ENCODE peak calls at places on chromosomes 7 and 10, in ten cellular contexts. W is lung microvascular endothelial cell; O is hepatic stellate cell; B is AG09309; A is NCI-H1694 treated with DMSO at 0.1 percent for 48 hours; P is H4; H is CD4-positive, alpha-beta T cell; G is frontal cortex; U is AG10803; N is T-helper 1 cell. M is an unnamed sample.

GRCh38 chr10:55242544-55242943 is 441.5 kb upstream of the PCDH15 start:
- DNase-seq in W (no peak), U (no peak), B (no peak), P (no peak), A (no peak), H (no peak), O (no peak), N (no peak), G (no peak), M (no peak)

GRCh38 chr7:51090411-51090810 is 226.2 kb downstream of the COBL start:
- DNase-seq in N (no peak), W (no peak), O (no peak), A (no peak), H (no peak), U (no peak), B (no peak), G (no peak), P (no peak), M (no peak)

GRCh38 chr7:139362981-139363380 is 3.3 kb downstream of the LUC7L2 start:
- DNase-seq in H (no peak), O (no peak), A (no peak), N (no peak), U (no peak), W (no peak), B (no peak), P (no peak), G (no peak), M (no peak)

GRCh38 chr10:132528064-132528800 is 9.4 kb upstream of the INPP5A start:
- DNase-seq in A (no peak), W (no peak), G (no peak), B (no peak), N (no peak), O (no peak), H (no peak), P (no peak), U (peak), M (peak)

GRCh38 chr7:33905389-33906032 is at the start of gene BMPER:
- DNase-seq in N (no peak), P (peak), B (no peak), A (peak), H (no peak), G (peak), W (peak), U (peak), O (peak), M (no peak)

GRCh38 chr7:25804154-25804553 is 347.8 kb upstream of the NFE2L3 start:
- DNase-seq in U (no peak), B (no peak), O (no peak), W (no peak), A (peak), G (no peak), P (no peak), N (no peak), H (no peak), M (no peak)

GRCh38 chr10:32341596-32341995 is 5.4 kb downstream of the EPC1 start:
- DNase-seq in W (no peak), H (no peak), O (no peak), B (no peak), A (no peak), G (no peak), P (no peak), N (no peak), U (no peak), M (no peak)

GRCh38 chr7:36448781-36449379 is 59.2 kb downstream of the ANLN start:
- DNase-seq in G (no peak), W (peak), N (no peak), O (peak), U (no peak), H (no peak), B (peak), A (no peak), P (no peak), M (no peak)

GRCh38 chr7:108263364-108263951 is 133.3 kb upstream of the LAMB4 start:
- DNase-seq in U (peak), W (no peak), B (no peak), O (no peak), H (no peak), A (peak), P (no peak), G (no peak), N (no peak), M (no peak)

GRCh38 chr10:24897326-24897926 is 55.0 kb downstream of the PRTFDC1 start:
- DNase-seq in H (no peak), N (no peak), O (peak), W (peak), B (no peak), G (no peak), U (peak), P (peak), A (no peak), M (no peak)

M was measured in activated gamma-delta T cell treated with Interleukin-2 at 50 U/mL for 16 hours.